ENCODE peak calls at places on chromosomes 1 and 21, in six cellular contexts. V is colonic mucosa, U is fibroblast of lung, G is spleen, O is PC-9, W is epithelial cell of esophagus. P is an unnamed sample.

GRCh38 chr1:225817611-225818061 is 7.7 kb downstream of the EPHX1 start:
- DNase-seq in V (peak), G (no peak), W (peak), O (peak), U (peak), P (peak)

GRCh38 chr1:245007686-245008085 is 143.3 kb upstream of the HNRNPU start:
- DNase-seq in G (no peak), U (no peak), V (no peak), O (no peak), W (no peak), P (no peak)

GRCh38 chr1:19437911-19438310 is 47.4 kb downstream of the CAPZB start:
- DNase-seq in O (no peak), W (no peak), G (no peak), U (no peak), V (no peak), P (peak)

GRCh38 chr1:63728611-63729226 is 45.1 kb upstream of the ROR1 start:
- DNase-seq in W (no peak), V (no peak), U (no peak), O (no peak), G (no peak), P (no peak)

GRCh38 chr1:32888134-32888533 is 1.8 kb downstream of the HPCA start:
- DNase-seq in U (no peak), G (no peak), O (no peak), V (no peak), W (no peak), P (no peak)

GRCh38 chr1:187032982-187033705 is 204.4 kb downstream of the PLA2G4A start:
- DNase-seq in G (no peak), V (no peak), O (no peak), W (peak), U (peak), P (no peak)

GRCh38 chr1:39653546-39654031 is 14.1 kb upstream of the HEYL start:
- DNase-seq in O (peak), V (peak), U (peak), W (peak), G (peak), P (peak)

GRCh38 chr1:162003061-162003824 is 20.4 kb downstream of the OLFML2B start:
- DNase-seq in O (no peak), G (no peak), W (no peak), V (no peak), U (peak), P (peak)

GRCh38 chr21:44377201-44377921 is 23.9 kb downstream of the TRPM2 start:
- DNase-seq in O (no peak), U (no peak), G (no peak), W (no peak), V (no peak), P (no peak)

GRCh38 chr1:206114692-206115430 is 2.3 kb downstream of the AVPR1B start:
- DNase-seq in U (peak), G (no peak), O (no peak), V (no peak), W (no peak), P (no peak)

GRCh38 chr1:168419746-168420145 is 124.1 kb downstream of the XCL2 start:
- DNase-seq in O (no peak), U (peak), G (no peak), V (no peak), W (no peak), P (no peak)

GRCh38 chr1:241848680-241849344 is 808 bp downstream of the EXO1 start:
- DNase-seq in G (no peak), U (no peak), W (no peak), O (no peak), V (no peak), P (no peak)

GRCh38 chr1:63320024-63320799 is 2.2 kb upstream of the FOXD3 start:
- DNase-seq in V (no peak), U (no peak), G (no peak), W (no peak), O (no peak), P (no peak)

GRCh38 chr1:44723496-44724407 is 7.2 kb downstream of the RNU5D-1 start:
- DNase-seq in U (no peak), G (peak), W (no peak), V (no peak), O (no peak), P (no peak)

GRCh38 chr1:246768403-246769020 is 44.3 kb downstream of the SCCPDH start:
- DNase-seq in U (no peak), W (peak), O (no peak), G (no peak), V (no peak), P (no peak)

GRCh38 chr1:92495392-92496066 is 8.8 kb upstream of the GFI1 start:
- DNase-seq in W (no peak), U (no peak), O (no peak), G (no peak), V (no peak), P (no peak)

GRCh38 chr1:175514309-175515001 is 228.9 kb downstream of the TNR start:
- DNase-seq in O (no peak), V (no peak), W (no peak), G (no peak), U (peak), P (peak)

GRCh38 chr1:223700942-223701637 is 11.2 kb upstream of the CAPN2 start:
- DNase-seq in O (peak), G (no peak), W (peak), U (peak), V (no peak), P (peak)

GRCh38 chr1:6464514-6464836 is 1.5 kb downstream of the TNFRSF25 start:
- DNase-seq in V (peak), G (no peak), W (peak), U (no peak), O (peak), P (no peak)

GRCh38 chr1:178224358-178224757 is 130.5 kb downstream of the RASAL2 start:
- DNase-seq in V (no peak), W (no peak), U (no peak), O (no peak), G (no peak), P (no peak)

GRCh38 chr1:29465755-29466154 is 229.4 kb downstream of the PTPRU start:
- DNase-seq in U (peak), V (no peak), W (peak), G (no peak), O (no peak), P (peak)

GRCh38 chr1:151998611-151999362 is 5.1 kb upstream of the S100A10 start:
- DNase-seq in G (no peak), U (no peak), O (no peak), V (no peak), W (peak), P (no peak)

GRCh38 chr1:245365071-245365470 is 210.3 kb downstream of the KIF26B start:
- DNase-seq in O (no peak), U (no peak), V (no peak), W (no peak), G (no peak), P (no peak)

GRCh38 chr1:167614851-167615250 is 15.2 kb upstream of the RCSD1 start:
- DNase-seq in W (no peak), U (no peak), O (no peak), G (no peak), V (no peak), P (no peak)

GRCh38 chr21:27570306-27570868 is 603.5 kb upstream of the ADAMTS5 start:
- DNase-seq in W (peak), G (no peak), U (peak), V (no peak), O (no peak), P (peak)

GRCh38 chr1:3660704-3661103 is 8.4 kb downstream of the TP73 start:
- DNase-seq in V (no peak), W (no peak), O (no peak), G (no peak), U (no peak), P (no peak)

DNA sequence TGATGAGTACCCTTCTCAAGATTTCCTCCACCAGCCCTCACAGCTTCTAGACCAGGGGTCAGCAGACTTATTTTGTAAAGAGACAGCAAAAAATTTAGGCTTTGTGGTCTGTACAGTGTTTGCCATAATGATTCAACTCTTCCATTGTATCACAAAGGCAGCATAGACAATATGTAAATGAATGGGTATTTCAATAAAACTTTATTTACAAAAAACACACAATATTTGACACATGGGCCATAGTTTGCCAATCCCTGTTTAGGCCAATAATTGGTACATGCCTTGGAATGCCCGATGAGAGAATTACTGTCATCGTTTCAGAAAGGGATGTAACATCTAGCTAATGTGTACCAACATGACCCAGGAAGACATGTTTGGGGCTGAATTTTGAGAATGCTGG is 178.9 kb upstream of the GALNT2 start:
- DNase-seq in G (no peak), V (no peak), W (no peak), U (no peak), O (no peak), P (no peak)
- H3K4me3 ChIP-seq in G (no peak), V (no peak), W (no peak), U (no peak), O (no peak), P (no peak)

GRCh38 chr1:36438715-36439114 is 11.5 kb downstream of the OSCP1 start:
- DNase-seq in O (no peak), V (no peak), U (no peak), W (peak), G (no peak), P (no peak)

GRCh38 chr1:36436820-36437219 is 13.4 kb downstream of the OSCP1 start:
- DNase-seq in U (peak), W (peak), O (peak), V (no peak), G (no peak), P (peak)

GRCh38 chr1:36443297-36443696 is 7.0 kb downstream of the OSCP1 start:
- DNase-seq in V (no peak), U (no peak), O (no peak), W (no peak), G (no peak), P (no peak)

GRCh38 chr1:36442337-36442736 is 7.9 kb downstream of the OSCP1 start:
- DNase-seq in O (no peak), V (no peak), W (no peak), U (no peak), G (no peak), P (no peak)

GRCh38 chr1:36440044-36440443 is 10.2 kb downstream of the OSCP1 start:
- DNase-seq in G (no peak), U (no peak), V (no peak), W (no peak), O (no peak), P (no peak)
- TF ChIP-seq CTCF in G (no peak), U (no peak), V (no peak), W (no peak), O (no peak), P (no peak)

GRCh38 chr1:109508001-109508872 is 1.3 kb downstream of the AMIGO1 start:
- DNase-seq in V (no peak), U (no peak), O (no peak), G (no peak), W (no peak), P (no peak)
- H3K4me3 ChIP-seq in V (no peak), U (no peak), O (no peak), G (no peak), W (no peak), P (no peak)

DNA sequence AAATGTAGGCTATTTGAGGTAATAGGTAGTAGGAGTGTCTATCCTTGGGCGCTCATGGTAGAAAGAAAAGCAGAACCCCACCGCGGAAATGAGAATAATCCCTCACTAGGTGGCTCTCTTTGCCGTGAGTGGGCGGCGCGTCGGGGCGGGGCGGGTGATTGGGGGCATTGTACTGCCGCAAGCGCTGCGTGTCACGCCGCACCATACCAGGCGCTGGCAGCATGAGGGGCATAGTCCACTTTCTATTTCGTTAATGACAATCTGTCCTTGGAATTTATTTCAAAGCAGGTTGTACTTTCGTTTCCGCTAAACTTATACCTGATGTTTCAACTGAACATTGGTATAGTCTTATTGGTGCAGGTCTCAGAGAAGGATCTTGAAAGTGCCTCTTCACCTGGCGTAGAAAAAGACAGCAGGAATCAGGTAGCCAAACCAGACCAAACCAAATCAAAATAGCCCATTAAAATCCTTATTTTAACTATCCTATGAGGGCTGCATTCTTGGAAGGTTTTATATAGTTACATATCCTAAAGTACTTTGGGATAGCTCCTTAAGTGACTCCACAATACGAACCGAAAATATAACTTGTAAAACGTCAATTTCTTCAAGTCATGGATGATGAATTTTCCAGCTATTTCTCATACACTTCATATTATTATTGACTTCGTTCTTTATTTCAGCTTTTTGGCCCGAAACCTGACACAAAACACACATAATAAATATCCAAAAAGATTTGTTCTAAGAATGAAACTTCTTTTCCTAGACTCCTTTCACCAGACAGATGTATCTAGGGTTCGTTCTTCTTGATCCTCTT is 1.9 kb upstream of the SMG7 start:
- DNase-seq in G (peak), V (peak), O (peak), U (peak), W (peak), P (peak)
- TF ChIP-seq CTCF in G (peak), V (peak), O (peak), U (peak), W (peak), P (peak)

DNA sequence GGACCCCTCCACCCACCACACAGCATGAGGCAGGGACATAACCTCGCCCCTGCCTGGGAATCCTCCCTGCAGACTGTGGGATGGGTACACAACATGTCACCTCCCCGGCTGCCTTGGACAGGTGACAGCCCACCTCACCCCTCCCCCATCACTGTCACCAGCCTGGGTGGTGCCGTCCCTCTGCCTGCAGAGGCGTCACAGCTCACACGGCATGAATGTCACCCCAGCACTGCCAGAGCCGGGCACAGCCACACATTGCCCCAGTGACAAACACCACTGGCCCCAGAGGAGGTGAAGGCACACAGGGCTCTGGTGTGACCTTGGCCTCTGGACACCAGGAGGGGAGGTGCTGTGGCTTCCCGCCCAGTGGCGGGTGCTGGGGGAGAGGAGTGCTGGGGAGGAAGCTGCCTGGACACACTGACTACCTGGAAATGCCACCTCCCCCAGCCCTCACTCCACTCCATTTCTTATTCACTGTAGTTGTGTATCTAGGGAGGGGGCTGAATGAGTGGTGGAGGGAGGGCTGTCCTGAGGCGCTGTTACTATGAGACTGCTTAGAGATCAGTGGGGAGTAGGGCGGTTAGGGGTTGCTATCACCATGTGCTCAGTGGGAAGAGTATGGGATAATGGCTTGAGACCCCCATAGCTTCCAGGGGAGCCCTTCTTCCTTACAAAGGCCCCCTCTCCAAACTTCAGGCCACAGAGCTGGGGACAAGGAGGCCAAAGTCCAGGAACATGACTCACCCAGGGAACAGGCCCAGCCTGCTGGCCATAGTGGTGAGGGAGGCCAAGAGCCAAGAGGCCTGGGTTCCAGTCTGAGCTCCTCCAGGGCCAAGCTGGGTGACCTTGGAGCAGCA is 40.3 kb downstream of the AHDC1 start:
- DNase-seq in V (peak), W (no peak), O (peak), G (no peak), U (peak), P (peak)
- H3K4me3 ChIP-seq in V (no peak), W (no peak), O (peak), G (no peak), U (no peak), P (no peak)

GRCh38 chr1:38502772-38503171 is 356.8 kb downstream of the RRAGC start:
- DNase-seq in G (no peak), U (peak), W (no peak), O (no peak), V (no peak), P (peak)
- TF ChIP-seq CTCF in G (peak), U (no peak), W (no peak), O (no peak), V (no peak), P (peak)

DNA sequence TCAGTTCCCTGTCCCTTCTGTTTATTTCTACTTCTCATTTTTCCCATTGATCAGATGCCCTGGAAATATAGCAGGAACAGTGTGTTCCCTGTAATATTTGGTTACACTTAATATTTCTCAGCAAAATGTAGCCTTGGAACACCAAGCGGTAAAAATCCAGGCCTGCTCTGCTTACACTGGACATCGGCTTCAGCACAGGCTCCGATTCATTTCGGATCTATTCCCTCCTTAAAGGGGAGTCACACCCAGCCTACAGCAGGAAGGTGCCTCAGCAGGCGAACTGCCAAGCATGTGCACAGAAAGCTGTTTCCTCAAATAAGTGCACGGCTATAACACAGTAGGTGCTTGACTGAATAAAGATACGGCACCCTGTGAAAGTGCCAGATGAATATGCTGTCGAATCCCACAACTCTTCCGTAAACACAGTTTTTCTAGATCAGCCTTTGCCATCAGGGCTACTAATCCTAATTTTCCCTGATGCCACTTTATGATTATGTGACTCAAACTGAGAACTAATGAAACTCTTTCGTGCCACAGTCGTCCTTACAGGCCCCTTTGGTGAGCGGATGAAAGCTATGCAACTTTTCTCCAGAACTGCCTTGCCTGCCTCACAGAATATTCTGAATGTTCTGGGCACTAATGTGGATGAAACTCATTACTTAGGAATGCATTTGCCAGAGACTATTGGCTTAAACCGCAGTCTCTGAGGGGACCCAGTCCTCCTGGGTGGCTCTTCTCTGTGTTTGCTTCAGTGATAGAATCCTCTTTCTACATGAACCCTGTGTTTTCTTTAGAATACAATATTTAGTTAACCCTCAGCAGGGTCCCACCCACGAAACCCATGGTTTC is 275.5 kb upstream of the RUNX1 start:
- DNase-seq in U (peak), G (no peak), W (peak), O (peak), V (no peak), P (peak)
- H3K4me3 ChIP-seq in U (no peak), G (no peak), W (no peak), O (no peak), V (no peak), P (no peak)

DNA sequence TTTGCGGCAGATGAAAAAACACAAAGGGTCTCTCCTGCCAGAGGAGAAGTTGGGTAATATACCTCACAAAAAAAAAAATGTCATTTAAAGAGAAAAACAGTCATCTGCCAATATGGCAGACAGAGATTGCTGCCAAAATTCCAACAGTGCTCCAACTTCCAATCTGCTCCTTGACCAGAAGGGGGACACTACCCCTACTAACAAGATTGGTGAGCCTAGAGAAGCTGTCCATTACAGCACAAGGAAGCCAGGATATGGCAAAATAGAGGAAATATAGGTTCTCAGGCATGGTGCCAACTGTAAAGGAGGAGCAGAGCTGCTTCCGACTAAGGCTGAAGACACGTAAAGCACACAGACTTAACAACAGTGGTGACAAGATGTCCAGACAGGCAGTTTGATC is 453.5 kb downstream of the TTLL7 start:
- DNase-seq in O (no peak), G (no peak), U (no peak), V (no peak), W (peak), P (peak)
- TF ChIP-seq CTCF in O (peak), G (no peak), U (no peak), V (no peak), W (peak), P (peak)

GRCh38 chr1:34165422-34165921 is 442 bp upstream of the CSMD2 start:
- DNase-seq in U (peak), O (no peak), V (no peak), G (no peak), W (no peak), P (no peak)

GRCh38 chr1:34163792-34164509 is 1.1 kb downstream of the CSMD2 start:
- DNase-seq in W (no peak), U (peak), V (no peak), G (no peak), O (no peak), P (no peak)

GRCh38 chr1:34164510-34165381 is at the start of gene CSMD2:
- DNase-seq in V (no peak), G (no peak), W (peak), O (no peak), U (peak), P (peak)

GRCh38 chr1:34166191-34167090 is 1.4 kb upstream of the CSMD2 start:
- DNase-seq in G (no peak), O (no peak), W (no peak), U (peak), V (no peak), P (no peak)

GRCh38 chr1:34162852-34163766 is 1.9 kb downstream of the CSMD2 start:
- DNase-seq in G (peak), U (peak), W (peak), V (peak), O (peak), P (peak)
- H3K4me3 ChIP-seq in G (peak), U (peak), W (peak), V (peak), O (no peak), P (no peak)